ENCODE peak calls at places on chromosomes 3 and 15, in eight cellular contexts. R is heart left ventricle, W is uterus, C is HCT116, F is ovary, J is transverse colon, E is spleen, Q is IMR-90. G is an unnamed sample. For H3K27me3 and H3K4me1, the result is how much of the 10 kb centered on the place peaks cover.

GRCh38 chr15:77527164-77527778 is 105.4 kb downstream of the LINGO1 start:
- DNase-seq in F (peak), Q (peak), C (no peak), R (peak), J (no peak), E (peak), W (no peak), G (peak)

GRCh38 chr15:48374472-48374871 is 43.2 kb downstream of the DUT start:
- DNase-seq in Q (peak), C (no peak), W (no peak), R (no peak), E (no peak), J (no peak), F (no peak), G (no peak)

GRCh38 chr3:130748981-130749380 is 2.4 kb upstream of the PIK3R4 start:
- DNase-seq in C (no peak), R (no peak), E (no peak), F (no peak), Q (peak), W (no peak), J (no peak), G (no peak)

GRCh38 chr3:102712896-102713295 is 278.1 kb downstream of the ZPLD1 start:
- DNase-seq in W (no peak), F (no peak), R (no peak), E (no peak), Q (no peak), C (no peak), J (no peak), G (no peak)

GRCh38 chr3:71066356-71066755 is 517.2 kb downstream of the FOXP1 start:
- DNase-seq in Q (no peak), J (peak), R (no peak), W (peak), C (no peak), E (no peak), F (peak), G (peak)

GRCh38 chr15:38464675-38465074 is 10.7 kb downstream of the FAM98B start:
- DNase-seq in W (no peak), C (no peak), E (no peak), Q (no peak), R (no peak), J (no peak), F (no peak), G (no peak)

GRCh38 chr15:33547876-33548275 is 237.1 kb downstream of the RYR3 start:
- DNase-seq in W (no peak), E (no peak), J (no peak), Q (peak), C (no peak), F (peak), R (peak), G (no peak)

GRCh38 chr15:36777941-36778340 is 198.5 kb downstream of the CDIN1 start:
- DNase-seq in F (no peak), C (no peak), E (no peak), Q (peak), R (no peak), W (no peak), J (no peak), G (no peak)

GRCh38 chr3:23623841-23624240 is 181.9 kb upstream of the UBE2E1 start:
- DNase-seq in E (no peak), Q (peak), R (no peak), F (no peak), W (no peak), C (no peak), J (no peak), G (no peak)

GRCh38 chr3:49754536-49754935 is 30.8 kb upstream of the GMPPB start:
- DNase-seq in Q (no peak), R (no peak), W (no peak), F (no peak), C (no peak), E (no peak), J (no peak), G (no peak)

DNA sequence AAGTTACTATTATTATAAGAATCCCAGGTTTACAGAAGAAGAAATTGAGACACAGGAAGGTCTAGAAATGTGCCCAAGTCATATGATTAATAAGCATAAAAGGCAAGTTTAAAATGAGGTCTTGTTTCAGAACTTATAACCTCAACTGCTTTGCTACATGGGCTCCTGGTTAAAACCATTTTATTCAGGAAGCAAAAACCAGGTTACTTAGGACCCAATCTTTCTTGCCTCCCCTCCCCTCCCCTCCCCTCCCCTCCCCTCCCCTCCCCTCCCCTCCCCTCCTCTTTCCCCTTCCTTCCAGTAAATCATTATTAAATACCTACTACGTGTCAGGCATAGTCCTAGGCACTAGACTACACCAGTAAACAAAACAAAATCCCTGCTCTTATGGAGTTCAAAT is 93.9 kb downstream of the NAALADL2 start:
- DNase-seq in C (no peak), F (no peak), R (no peak), E (no peak), W (no peak), Q (no peak), J (no peak), G (no peak)
- TF ChIP-seq POLR2A in C (no peak), F (no peak), R (no peak), E (no peak), W (no peak), Q (no peak), J (no peak), G (no peak)

GRCh38 chr3:14812196-14812785 is 6.5 kb upstream of the FGD5 start:
- DNase-seq in E (peak), J (no peak), C (no peak), Q (no peak), R (no peak), W (no peak), F (no peak), G (no peak)
- H3K27me3 ChIP-seq in E (under half), J (half or more), C (under half), Q (under half), R (under half), W (under half), F (under half), G (half or more)

GRCh38 chr3:13022348-13023250 is 50.6 kb downstream of the IQSEC1 start:
- DNase-seq in J (no peak), E (peak), F (peak), Q (peak), W (peak), C (no peak), R (peak), G (peak)
- H3K4me1 ChIP-seq in J (under half), E (under half), F (under half), Q (under half), W (under half), C (under half), R (half or more), G (under half)

GRCh38 chr15:52180851-52181450 is 10.2 kb downstream of the GNB5 start:
- DNase-seq in J (no peak), C (no peak), E (no peak), W (no peak), F (no peak), R (no peak), Q (no peak), G (no peak)

GRCh38 chr15:52178765-52179164 is 12.4 kb downstream of the GNB5 start:
- DNase-seq in E (no peak), F (peak), W (peak), Q (no peak), R (no peak), C (no peak), J (peak), G (no peak)

GRCh38 chr15:52180196-52180835 is 10.9 kb downstream of the GNB5 start:
- DNase-seq in C (no peak), F (peak), Q (no peak), J (peak), E (peak), W (peak), R (no peak), G (no peak)

GRCh38 chr15:52181938-52182780 is 9.0 kb downstream of the GNB5 start:
- DNase-seq in E (no peak), R (no peak), F (no peak), J (no peak), W (no peak), C (no peak), Q (no peak), G (no peak)

GRCh38 chr15:52179278-52180195 is 11.7 kb downstream of the GNB5 start:
- DNase-seq in J (peak), E (peak), W (peak), F (peak), Q (peak), C (peak), R (peak), G (peak)
- TF ChIP-seq POLR2A in J (peak), E (peak), W (peak), F (peak), Q (peak), C (peak), R (no peak), G (no peak)

DNA sequence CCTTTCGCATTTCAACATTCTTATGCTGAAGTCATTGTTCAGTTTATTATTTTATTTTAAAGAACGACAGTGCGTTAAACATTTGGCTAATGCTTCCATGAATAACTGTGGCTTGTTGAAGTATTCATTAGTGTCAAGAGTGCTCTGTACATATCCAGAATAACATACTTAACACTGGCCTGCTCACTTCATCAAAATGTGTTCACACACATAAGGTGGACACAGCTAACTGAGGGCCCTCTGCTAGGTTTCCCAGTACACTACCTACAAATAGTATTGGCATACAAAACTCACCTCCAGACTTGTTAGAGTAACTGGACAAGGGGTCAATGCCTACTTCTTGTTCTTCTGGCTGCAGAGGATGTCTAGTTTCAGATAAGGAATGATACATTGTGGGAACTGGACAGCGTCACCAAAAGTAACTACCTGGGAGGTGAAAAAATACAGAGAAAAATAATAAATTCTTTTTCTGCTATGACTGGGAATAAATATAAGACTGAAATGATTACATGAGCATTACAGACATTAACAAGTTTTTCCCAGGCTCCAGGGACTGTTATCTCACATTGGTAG is 234.2 kb downstream of the TBC1D5 start:
- DNase-seq in R (no peak), Q (no peak), F (no peak), J (no peak), W (no peak), E (no peak), C (no peak), G (no peak)
- H3K27me3 ChIP-seq in R (under half), Q (under half), F (under half), J (under half), W (under half), E (under half), C (under half), G (under half)

GRCh38 chr15:63192604-63193206 is 3.3 kb downstream of the RAB8B start:
- DNase-seq in Q (no peak), E (no peak), R (no peak), F (no peak), C (no peak), W (no peak), J (no peak), G (no peak)
- H3K4me1 ChIP-seq in Q (under half), E (half or more), R (under half), F (under half), C (under half), W (under half), J (under half), G (under half)

GRCh38 chr3:127590282-127590592 is 296 bp downstream of the TPRA1 start:
- DNase-seq in Q (no peak), E (no peak), F (no peak), C (no peak), W (peak), J (peak), R (peak), G (no peak)

GRCh38 chr3:127588675-127589577 is 1.6 kb downstream of the TPRA1 start:
- DNase-seq in F (no peak), J (no peak), Q (peak), E (no peak), R (no peak), C (no peak), W (no peak), G (no peak)

GRCh38 chr3:127593187-127593586 is 2.7 kb upstream of the TPRA1 start:
- DNase-seq in R (no peak), E (no peak), Q (no peak), W (no peak), J (no peak), F (no peak), C (no peak), G (no peak)

GRCh38 chr3:127589600-127590281 is 792 bp downstream of the TPRA1 start:
- DNase-seq in Q (no peak), F (peak), E (peak), C (no peak), R (no peak), W (no peak), J (peak), G (no peak)

GRCh38 chr3:127590593-127591477 is at the start of gene TPRA1:
- DNase-seq in W (peak), Q (peak), J (peak), E (peak), C (peak), R (peak), F (peak), G (peak)
- TF ChIP-seq POLR2A in W (peak), Q (peak), J (peak), E (no peak), C (peak), R (peak), F (peak), G (no peak)

DNA sequence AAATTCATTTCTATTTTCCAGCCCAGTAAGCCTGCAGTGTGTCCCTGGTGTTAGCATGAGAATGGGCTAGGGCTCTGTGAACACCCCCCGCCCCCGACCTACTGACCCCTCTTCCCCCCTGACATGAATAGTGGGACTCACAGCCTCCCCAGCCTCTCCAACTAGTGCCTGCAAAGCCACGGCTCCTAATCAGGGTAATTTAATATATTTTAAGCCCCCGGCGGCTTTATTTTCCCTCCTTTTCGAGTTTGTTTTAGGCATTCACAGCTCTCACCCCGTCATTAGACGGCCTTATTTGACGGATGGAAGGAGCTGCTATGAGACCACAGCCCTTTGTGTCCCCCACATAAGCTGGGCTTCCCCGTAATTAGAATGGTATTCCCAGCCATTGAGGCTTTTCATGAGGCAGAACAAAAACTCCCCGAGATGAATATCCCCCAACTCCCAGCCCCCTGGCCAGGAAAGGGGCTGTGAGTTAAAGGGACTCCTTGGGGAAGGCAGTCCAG is 78.3 kb upstream of the POLG start:
- DNase-seq in Q (no peak), J (no peak), F (no peak), R (no peak), E (no peak), W (no peak), C (no peak), G (no peak)
- H3K27me3 ChIP-seq in Q (half or more), J (half or more), F (under half), R (half or more), E (half or more), W (under half), C (under half), G (half or more)

GRCh38 chr15:66760358-66760967 is 58.4 kb downstream of the SMAD6 start:
- DNase-seq in E (peak), W (no peak), R (no peak), C (no peak), J (no peak), Q (no peak), F (no peak), G (no peak)

GRCh38 chr15:66763186-66764066 is 61.4 kb downstream of the SMAD6 start:
- DNase-seq in R (peak), E (peak), F (peak), Q (no peak), W (peak), C (no peak), J (peak), G (peak)

GRCh38 chr15:66761723-66762595 is 59.9 kb downstream of the SMAD6 start:
- DNase-seq in R (no peak), Q (no peak), W (no peak), E (peak), C (no peak), J (no peak), F (no peak), G (no peak)

GRCh38 chr15:66758844-66759243 is 56.8 kb downstream of the SMAD6 start:
- DNase-seq in Q (no peak), E (no peak), W (no peak), F (no peak), C (no peak), J (no peak), R (no peak), G (no peak)

GRCh38 chr15:66760968-66761722 is 59.1 kb downstream of the SMAD6 start:
- DNase-seq in R (no peak), E (peak), C (no peak), W (no peak), Q (no peak), J (no peak), F (no peak), G (no peak)
- H3K4me1 ChIP-seq in R (half or more), E (under half), C (half or more), W (under half), Q (half or more), J (under half), F (under half), G (half or more)

GRCh38 chr3:151817473-151817872 is 3.6 kb downstream of the AADAC start:
- DNase-seq in Q (no peak), W (no peak), J (no peak), R (no peak), E (no peak), F (no peak), C (no peak), G (no peak)

GRCh38 chr3:151818361-151818760 is 4.4 kb downstream of the AADAC start:
- DNase-seq in E (no peak), F (no peak), R (no peak), Q (no peak), J (no peak), W (no peak), C (no peak), G (no peak)

GRCh38 chr3:151814588-151814987 is 672 bp downstream of the AADAC start:
- DNase-seq in Q (no peak), J (no peak), W (no peak), C (no peak), F (no peak), R (no peak), E (no peak), G (no peak)

GRCh38 chr3:151813777-151814176 is at the start of gene AADAC:
- DNase-seq in E (no peak), R (no peak), F (no peak), W (no peak), J (no peak), C (no peak), Q (peak), G (no peak)

DNA sequence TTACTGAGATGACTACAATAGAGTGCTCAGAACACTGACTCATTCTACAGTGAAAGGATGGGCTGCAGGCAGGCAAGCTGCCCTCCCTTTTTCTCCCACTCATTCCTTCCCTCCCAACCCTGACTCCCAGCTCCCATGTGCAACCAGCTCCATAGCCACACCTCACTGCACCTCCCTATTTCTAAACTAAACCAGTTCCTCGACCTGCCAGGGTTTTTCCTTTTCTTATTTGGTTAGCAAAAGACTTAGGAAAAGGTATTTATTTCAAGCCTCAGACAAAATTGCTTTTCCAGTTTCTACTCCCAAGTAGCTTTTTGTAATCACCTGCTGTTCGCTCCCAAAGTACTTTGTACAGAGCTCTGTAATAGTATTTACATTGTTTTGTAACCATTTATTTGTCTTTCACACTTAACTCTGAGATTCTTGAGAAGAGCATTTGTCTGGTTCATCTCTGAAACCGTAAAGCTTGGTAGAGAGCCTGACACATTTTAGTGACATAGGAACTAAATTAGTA is 2.2 kb downstream of the AADAC start:
- DNase-seq in J (peak), F (no peak), W (peak), E (no peak), C (no peak), R (no peak), Q (peak), G (peak)
- TF ChIP-seq POLR2A in J (no peak), F (no peak), W (no peak), E (no peak), C (no peak), R (no peak), Q (no peak), G (no peak)